ENCODE peak calls at places on chromosome 11, in seven cellular contexts. U is NCI-H1048, L is fibroblast of villous mesenchyme, O is cardiac muscle cell, C is fibroblast of lung, G is fibroblast of the aortic adventitia, R is NCI-H460. K is an unnamed sample.

GRCh38 chr11:32487270-32487669 is 51.9 kb upstream of the WT1 start:
- DNase-seq in C (no peak), R (no peak), G (no peak), L (no peak), O (peak; percentile 11), U (no peak), K (no peak)

GRCh38 chr11:63616953-63617352 is 2.7 kb upstream of the PLAAT3 start:
- DNase-seq in O (no peak), G (no peak), R (no peak), C (no peak), L (no peak), U (no peak), K (no peak)

GRCh38 chr11:3984896-3985295 is 109.7 kb upstream of the RRM1 start:
- DNase-seq in G (no peak), C (peak; percentile 32), R (no peak), O (peak; percentile 20), U (no peak), L (peak; percentile 42), K (no peak)

GRCh38 chr11:128632151-128632791 is 44.9 kb upstream of the ETS1 start:
- DNase-seq in O (peak; percentile 65), G (peak; percentile 75), C (peak; percentile 73), L (peak; percentile 64), U (no peak), R (peak; percentile 7), K (peak; percentile 62)

GRCh38 chr11:60776167-60776566 is 9.0 kb upstream of the MS4A10 start:
- DNase-seq in C (no peak), O (no peak), R (no peak), U (no peak), G (no peak), L (no peak), K (no peak)

GRCh38 chr11:89437317-89437716 is 53.9 kb downstream of the NOX4 start:
- DNase-seq in U (no peak), R (no peak), O (no peak), G (no peak), L (no peak), C (no peak), K (no peak)

GRCh38 chr11:69518081-69518950 is 36.9 kb downstream of the LINC01488 start:
- DNase-seq in G (peak; percentile 80), L (peak; percentile 35), C (peak; percentile 93), U (no peak), R (no peak), O (no peak), K (no peak)

GRCh38 chr11:61069427-61069826 is 32.9 kb upstream of the CD5 start:
- DNase-seq in L (no peak), O (no peak), R (no peak), G (no peak), C (no peak), U (no peak), K (no peak)

GRCh38 chr11:90134420-90135003 is at the start of gene NAALAD2:
- DNase-seq in U (no peak), L (peak; percentile 47), O (peak; percentile 83), R (no peak), G (peak; percentile 34), C (peak; percentile 67), K (no peak)

GRCh38 chr11:111788051-111788450 is 21.9 kb upstream of the PPP2R1B start:
- DNase-seq in O (no peak), C (no peak), R (no peak), L (no peak), G (no peak), U (no peak), K (no peak)

GRCh38 chr11:123616505-123617198 is 37.8 kb downstream of the SCN3B start:
- DNase-seq in R (no peak), C (peak; percentile 78), G (peak; percentile 91), L (peak; percentile 74), O (peak; percentile 32), U (no peak), K (no peak)

GRCh38 chr11:123202723-123203122 is 7.7 kb upstream of the CLMP start:
- DNase-seq in U (no peak), C (peak; percentile 31), O (no peak), R (no peak), G (no peak), L (no peak), K (no peak)

GRCh38 chr11:1890856-1891830 is 552 bp downstream of the PRR33 start:
- DNase-seq in R (no peak), U (no peak), G (no peak), L (no peak), C (no peak), O (no peak), K (no peak)

GRCh38 chr11:61297741-61298140 is 2.6 kb upstream of the VWCE start:
- DNase-seq in L (peak; percentile 76), G (peak; percentile 100), R (no peak), U (no peak), C (peak; percentile 88), O (no peak), K (no peak)

GRCh38 chr11:38784164-38784563 is 2186.1 kb upstream of the RAG2 start:
- DNase-seq in R (no peak), U (no peak), C (no peak), L (no peak), G (no peak), O (no peak), K (no peak)

GRCh38 chr11:105177658-105178057 is 38.1 kb upstream of the CARD18 start:
- DNase-seq in O (no peak), C (peak; percentile 86), L (peak; percentile 80), U (no peak), R (no peak), G (peak; percentile 89), K (no peak)

K was measured in germinal center.